ENCODE peak calls at places on chromosome 9, in six cellular contexts. One of them, this sample, is unnamed.

GRCh38 chr9:96116275-96117051 is 185.5 kb downstream of the HSD17B3 start:
- DNase-seq in IMR-90: no peak
- DNase-seq in mesenchymal stem cell: no peak
- DNase-seq in neuronal stem cell: no peak
- DNase-seq in H1: no peak
- DNase-seq in H9: no peak
- DNase-seq in this sample: no peak

GRCh38 chr9:105154723-105155191 is 89.7 kb upstream of the SLC44A1 start:
- DNase-seq in H9: no peak
- DNase-seq in H1: no peak
- DNase-seq in neuronal stem cell: no peak
- DNase-seq in IMR-90: peak
- DNase-seq in mesenchymal stem cell: peak
- DNase-seq in this sample: no peak

GRCh38 chr9:97518909-97519307 is 17.4 kb downstream of the TMOD1 start:
- DNase-seq in IMR-90: peak
- DNase-seq in H9: no peak
- DNase-seq in neuronal stem cell: no peak
- DNase-seq in mesenchymal stem cell: peak
- DNase-seq in H1: no peak
- DNase-seq in this sample: no peak

GRCh38 chr9:94084314-94084713 is at the start of gene PTPDC1:
- DNase-seq in H9: peak
- DNase-seq in IMR-90: peak
- DNase-seq in H1: peak
- DNase-seq in neuronal stem cell: peak
- DNase-seq in mesenchymal stem cell: peak
- DNase-seq in this sample: peak

GRCh38 chr9:18632624-18633407 is 158.9 kb downstream of the ADAMTSL1 start:
- DNase-seq in H9: no peak
- DNase-seq in H1: no peak
- DNase-seq in neuronal stem cell: no peak
- DNase-seq in mesenchymal stem cell: peak
- DNase-seq in IMR-90: peak
- DNase-seq in this sample: no peak

GRCh38 chr9:74573792-74574191 is 76.7 kb downstream of the RORB start:
- DNase-seq in mesenchymal stem cell: no peak
- DNase-seq in H9: no peak
- DNase-seq in neuronal stem cell: no peak
- DNase-seq in H1: no peak
- DNase-seq in IMR-90: no peak
- DNase-seq in this sample: no peak

GRCh38 chr9:98795970-98796363 is 388 bp downstream of the ANKS6 start:
- DNase-seq in H1: peak
- DNase-seq in H9: no peak
- DNase-seq in mesenchymal stem cell: peak
- DNase-seq in IMR-90: no peak
- DNase-seq in neuronal stem cell: no peak
- DNase-seq in this sample: no peak

GRCh38 chr9:75372499-75373268 is 284.4 kb downstream of the OSTF1 start:
- DNase-seq in IMR-90: no peak
- DNase-seq in H1: no peak
- DNase-seq in mesenchymal stem cell: no peak
- DNase-seq in H9: no peak
- DNase-seq in neuronal stem cell: no peak
- DNase-seq in this sample: no peak

GRCh38 chr9:134655101-134655500 is 13.5 kb downstream of the COL5A1 start:
- DNase-seq in neuronal stem cell: no peak
- DNase-seq in H9: no peak
- DNase-seq in IMR-90: no peak
- DNase-seq in mesenchymal stem cell: no peak
- DNase-seq in H1: no peak
- DNase-seq in this sample: no peak

GRCh38 chr9:91078041-91078441 is 276.4 kb downstream of the SYK start:
- DNase-seq in IMR-90: no peak
- DNase-seq in H9: no peak
- DNase-seq in neuronal stem cell: no peak
- DNase-seq in H1: no peak
- DNase-seq in mesenchymal stem cell: peak
- DNase-seq in this sample: no peak

GRCh38 chr9:115262952-115263351 is 145.0 kb upstream of the TNC start:
- DNase-seq in IMR-90: peak
- DNase-seq in H1: no peak
- DNase-seq in mesenchymal stem cell: peak
- DNase-seq in neuronal stem cell: no peak
- DNase-seq in H9: no peak
- DNase-seq in this sample: no peak

GRCh38 chr9:20941177-20941690 is 90.2 kb downstream of the HACD4 start:
- DNase-seq in neuronal stem cell: peak
- DNase-seq in mesenchymal stem cell: peak
- DNase-seq in H9: peak
- DNase-seq in IMR-90: peak
- DNase-seq in H1: peak
- DNase-seq in this sample: peak

GRCh38 chr9:105232207-105232606 is 12.2 kb upstream of the SLC44A1 start:
- DNase-seq in H9: no peak
- DNase-seq in neuronal stem cell: no peak
- DNase-seq in mesenchymal stem cell: peak
- DNase-seq in IMR-90: no peak
- DNase-seq in H1: no peak
- DNase-seq in this sample: no peak

GRCh38 chr9:138021251-138022056 is 143.9 kb downstream of the CACNA1B start:
- DNase-seq in neuronal stem cell: no peak
- DNase-seq in IMR-90: no peak
- DNase-seq in H1: peak
- DNase-seq in mesenchymal stem cell: no peak
- DNase-seq in H9: no peak
- DNase-seq in this sample: no peak

GRCh38 chr9:38662763-38663593 is 42.6 kb upstream of the ANKRD18A start:
- DNase-seq in mesenchymal stem cell: peak
- DNase-seq in H1: no peak
- DNase-seq in neuronal stem cell: no peak
- DNase-seq in IMR-90: no peak
- DNase-seq in H9: no peak
- DNase-seq in this sample: peak

GRCh38 chr9:88998506-88998905 is 7.2 kb downstream of the S1PR3 start:
- DNase-seq in neuronal stem cell: no peak
- DNase-seq in mesenchymal stem cell: peak
- DNase-seq in H9: no peak
- DNase-seq in H1: peak
- DNase-seq in IMR-90: no peak
- DNase-seq in this sample: no peak

GRCh38 chr9:83132768-83133167 is 69.8 kb upstream of the RASEF start:
- DNase-seq in H9: no peak
- DNase-seq in mesenchymal stem cell: no peak
- DNase-seq in IMR-90: no peak
- DNase-seq in H1: no peak
- DNase-seq in neuronal stem cell: no peak
- DNase-seq in this sample: no peak

GRCh38 chr9:133429641-133430161 is 7.5 kb downstream of the ADAMTS13 start:
- DNase-seq in IMR-90: peak
- DNase-seq in mesenchymal stem cell: peak
- DNase-seq in H9: peak
- DNase-seq in neuronal stem cell: peak
- DNase-seq in H1: peak
- DNase-seq in this sample: peak

GRCh38 chr9:137286980-137287383 is 9.5 kb downstream of the TOR4A start:
- DNase-seq in mesenchymal stem cell: peak
- DNase-seq in H9: peak
- DNase-seq in IMR-90: peak
- DNase-seq in neuronal stem cell: no peak
- DNase-seq in H1: peak
- DNase-seq in this sample: peak

GRCh38 chr9:32395483-32396216 is 11.2 kb downstream of the ACO1 start:
- DNase-seq in neuronal stem cell: no peak
- DNase-seq in IMR-90: peak
- DNase-seq in mesenchymal stem cell: peak
- DNase-seq in H1: no peak
- DNase-seq in H9: no peak
- DNase-seq in this sample: no peak

GRCh38 chr9:69385474-69386091 is 60.6 kb downstream of the ENTREP1 start:
- DNase-seq in mesenchymal stem cell: no peak
- DNase-seq in IMR-90: no peak
- DNase-seq in neuronal stem cell: no peak
- DNase-seq in H1: no peak
- DNase-seq in H9: peak
- DNase-seq in this sample: peak

GRCh38 chr9:34163439-34163838 is 15.4 kb upstream of the UBAP1 start:
- DNase-seq in H9: no peak
- DNase-seq in H1: no peak
- DNase-seq in neuronal stem cell: no peak
- DNase-seq in IMR-90: peak
- DNase-seq in mesenchymal stem cell: no peak
- DNase-seq in this sample: no peak

GRCh38 chr9:33013962-33014664 is 11.0 kb upstream of the DNAJA1 start:
- DNase-seq in H9: no peak
- DNase-seq in IMR-90: no peak
- DNase-seq in H1: no peak
- DNase-seq in mesenchymal stem cell: no peak
- DNase-seq in neuronal stem cell: no peak
- DNase-seq in this sample: no peak

GRCh38 chr9:130149031-130149430 is 23.2 kb upstream of the NCS1 start:
- DNase-seq in H1: no peak
- DNase-seq in neuronal stem cell: no peak
- DNase-seq in mesenchymal stem cell: no peak
- DNase-seq in IMR-90: no peak
- DNase-seq in H9: no peak
- DNase-seq in this sample: no peak
- H2AK5ac ChIP-seq in H1: no peak
- H2AK5ac ChIP-seq in neuronal stem cell: no peak
- H2AK5ac ChIP-seq in mesenchymal stem cell: peak
- H2AK5ac ChIP-seq in IMR-90: no peak
- H2AK5ac ChIP-seq in H9: no peak
- H2AK5ac ChIP-seq in this sample: no peak

GRCh38 chr9:127680226-127680625 is 26.6 kb upstream of the CFAP157 start:
- DNase-seq in H9: no peak
- DNase-seq in neuronal stem cell: no peak
- DNase-seq in IMR-90: no peak
- DNase-seq in mesenchymal stem cell: no peak
- DNase-seq in H1: no peak
- DNase-seq in this sample: no peak
- H2BK15ac ChIP-seq in H9: no peak
- H2BK15ac ChIP-seq in neuronal stem cell: no peak
- H2BK15ac ChIP-seq in IMR-90: no peak
- H2BK15ac ChIP-seq in mesenchymal stem cell: no peak
- H2BK15ac ChIP-seq in H1: no peak
- H2BK15ac ChIP-seq in this sample: no peak

GRCh38 chr9:14399736-14400657 is 86.1 kb upstream of the NFIB start:
- DNase-seq in neuronal stem cell: no peak
- DNase-seq in IMR-90: no peak
- DNase-seq in H9: no peak
- DNase-seq in mesenchymal stem cell: peak
- DNase-seq in H1: no peak
- DNase-seq in this sample: no peak

GRCh38 chr9:14396171-14396570 is 82.2 kb upstream of the NFIB start:
- DNase-seq in H9: no peak
- DNase-seq in IMR-90: no peak
- DNase-seq in neuronal stem cell: no peak
- DNase-seq in H1: no peak
- DNase-seq in mesenchymal stem cell: no peak
- DNase-seq in this sample: no peak

GRCh38 chr9:14393382-14393781 is 79.4 kb upstream of the NFIB start:
- DNase-seq in H9: no peak
- DNase-seq in mesenchymal stem cell: no peak
- DNase-seq in H1: no peak
- DNase-seq in IMR-90: no peak
- DNase-seq in neuronal stem cell: no peak
- DNase-seq in this sample: no peak

GRCh38 chr9:14391620-14392019 is 77.7 kb upstream of the NFIB start:
- DNase-seq in IMR-90: no peak
- DNase-seq in mesenchymal stem cell: no peak
- DNase-seq in H9: no peak
- DNase-seq in neuronal stem cell: no peak
- DNase-seq in H1: no peak
- DNase-seq in this sample: no peak

DNA sequence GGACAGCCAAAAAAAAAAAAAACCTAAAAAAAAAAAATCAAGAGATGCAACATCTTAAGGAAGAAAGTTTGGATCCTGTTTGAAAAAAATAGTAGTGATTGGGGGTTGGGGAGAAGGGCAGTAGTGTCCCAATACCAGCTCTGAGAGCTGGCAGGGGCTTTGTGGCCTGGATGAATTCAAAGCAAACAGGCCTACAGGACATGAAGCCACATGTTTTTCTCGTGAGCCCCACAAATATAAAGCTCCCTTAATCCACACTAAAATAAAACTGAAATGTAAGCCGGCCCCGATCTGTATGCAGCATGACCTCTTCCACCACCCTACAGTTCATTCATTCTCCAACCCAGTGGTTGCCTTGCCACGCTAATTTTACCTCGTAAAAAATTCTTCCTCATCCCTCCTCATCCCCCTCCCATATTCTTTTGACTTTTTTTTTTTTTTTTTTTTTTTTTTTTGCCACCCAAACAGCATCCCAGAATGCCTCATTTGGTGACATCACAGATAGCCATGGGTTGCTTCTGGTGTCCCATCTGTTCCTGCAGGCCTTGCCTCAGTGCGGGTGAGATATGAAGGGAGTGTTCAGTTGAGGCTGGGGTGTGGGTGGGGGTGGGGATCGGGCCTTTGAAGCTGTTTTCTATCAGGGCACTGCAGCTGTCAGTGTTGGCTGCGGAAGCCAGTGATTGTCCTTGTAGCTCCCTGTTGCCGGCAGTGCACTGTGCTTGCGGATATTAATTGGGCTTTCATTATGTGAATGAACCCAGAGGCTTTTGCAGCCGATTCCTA is 81.5 kb upstream of the NFIB start:
- DNase-seq in neuronal stem cell: no peak
- DNase-seq in H1: no peak
- DNase-seq in mesenchymal stem cell: no peak
- DNase-seq in IMR-90: no peak
- DNase-seq in H9: no peak
- DNase-seq in this sample: no peak
- H2AK5ac ChIP-seq in neuronal stem cell: no peak
- H2AK5ac ChIP-seq in H1: no peak
- H2AK5ac ChIP-seq in mesenchymal stem cell: no peak
- H2AK5ac ChIP-seq in IMR-90: no peak
- H2AK5ac ChIP-seq in H9: no peak
- H2AK5ac ChIP-seq in this sample: no peak

GRCh38 chr9:22028394-22028793 is 19.3 kb upstream of the CDKN2B start:
- DNase-seq in H1: no peak
- DNase-seq in neuronal stem cell: no peak
- DNase-seq in mesenchymal stem cell: no peak
- DNase-seq in H9: no peak
- DNase-seq in IMR-90: no peak
- DNase-seq in this sample: no peak

GRCh38 chr9:22030101-22030598 is 21.0 kb upstream of the CDKN2B start:
- DNase-seq in H1: no peak
- DNase-seq in IMR-90: peak
- DNase-seq in mesenchymal stem cell: peak
- DNase-seq in H9: no peak
- DNase-seq in neuronal stem cell: no peak
- DNase-seq in this sample: no peak

GRCh38 chr9:22031664-22032411 is 22.7 kb upstream of the CDKN2B start:
- DNase-seq in mesenchymal stem cell: no peak
- DNase-seq in H9: no peak
- DNase-seq in neuronal stem cell: no peak
- DNase-seq in IMR-90: no peak
- DNase-seq in H1: no peak
- DNase-seq in this sample: no peak

GRCh38 chr9:22026696-22027095 is 17.6 kb upstream of the CDKN2B start:
- DNase-seq in IMR-90: no peak
- DNase-seq in neuronal stem cell: no peak
- DNase-seq in H1: no peak
- DNase-seq in H9: no peak
- DNase-seq in mesenchymal stem cell: peak
- DNase-seq in this sample: peak

GRCh38 chr9:22029231-22029630 is 20.1 kb upstream of the CDKN2B start:
- DNase-seq in neuronal stem cell: no peak
- DNase-seq in H1: no peak
- DNase-seq in IMR-90: no peak
- DNase-seq in H9: no peak
- DNase-seq in mesenchymal stem cell: no peak
- DNase-seq in this sample: no peak
- H2BK15ac ChIP-seq in neuronal stem cell: no peak
- H2BK15ac ChIP-seq in H1: no peak
- H2BK15ac ChIP-seq in IMR-90: peak
- H2BK15ac ChIP-seq in H9: no peak
- H2BK15ac ChIP-seq in mesenchymal stem cell: no peak
- H2BK15ac ChIP-seq in this sample: no peak